ENCODE peak calls at places on chromosomes 3 and 15, in ten cellular contexts. R, K, N, B, G, T, F, S, C and U are unnamed samples.

GRCh38 chr3:152348436-152349177 is 79.9 kb downstream of the MBNL1 start:
- DNase-seq in C (no peak), G (no peak), F (no peak), T (no peak), N (no peak), K (no peak), S (no peak), R (no peak), B (no peak), U (no peak)

GRCh38 chr3:161096771-161097367 is 8.3 kb downstream of the B3GALNT1 start:
- DNase-seq in T (no peak), G (no peak), C (no peak), R (no peak), N (no peak), K (no peak), S (no peak), F (no peak), B (no peak), U (no peak)

GRCh38 chr3:13086594-13086993 is 13.4 kb upstream of the IQSEC1 start:
- DNase-seq in S (no peak), F (no peak), N (no peak), R (no peak), T (no peak), B (no peak), G (no peak), K (no peak), C (no peak), U (no peak)

GRCh38 chr15:80560601-80561025 is 134.5 kb upstream of the ABHD17C start:
- DNase-seq in N (no peak), B (no peak), S (no peak), C (no peak), T (no peak), F (no peak), G (no peak), K (no peak), R (no peak), U (peak)

GRCh38 chr3:108060331-108060730 is 30.5 kb downstream of the CD47 start:
- DNase-seq in S (no peak), C (no peak), B (no peak), G (no peak), N (no peak), F (no peak), R (no peak), T (no peak), K (no peak), U (no peak)

GRCh38 chr15:38531509-38531908 is 33.1 kb downstream of the RASGRP1 start:
- DNase-seq in T (peak), S (no peak), G (no peak), C (no peak), R (no peak), N (no peak), F (no peak), B (no peak), K (no peak), U (no peak)

GRCh38 chr3:1499694-1500093 is 406.9 kb downstream of the CNTN6 start:
- DNase-seq in K (no peak), B (no peak), N (no peak), G (no peak), R (no peak), C (no peak), F (no peak), T (no peak), S (no peak), U (no peak)

GRCh38 chr3:58567251-58567515 is 10.0 kb downstream of the FAM107A start:
- DNase-seq in K (no peak), B (no peak), T (no peak), S (no peak), F (no peak), G (no peak), C (peak), N (no peak), R (no peak), U (no peak)

GRCh38 chr15:40828447-40829036 is at the start of gene PPP1R14D:
- DNase-seq in C (no peak), T (no peak), F (no peak), N (no peak), S (no peak), K (no peak), G (no peak), R (no peak), B (no peak), U (no peak)

GRCh38 chr3:129032716-129033115 is 27.9 kb upstream of the GP9 start:
- DNase-seq in G (no peak), T (no peak), S (no peak), R (no peak), K (no peak), B (no peak), C (no peak), F (no peak), N (no peak), U (no peak)

GRCh38 chr3:175554761-175555160 is 695.6 kb downstream of the NAALADL2 start:
- DNase-seq in G (no peak), C (no peak), F (no peak), T (no peak), K (no peak), S (no peak), R (no peak), N (no peak), B (no peak), U (no peak)